ENCODE peak calls at places on chromosomes 12 and 14, in six cellular contexts. J is anterior cingulate cortex, D is heart left ventricle, T is ascending aorta, H is NCI-H1694 treated with DMSO at 0.1 percent for 48 hours, S is colonic mucosa. V is an unnamed sample.

GRCh38 chr12:119689935-119690500 is 22.1 kb downstream of the PRKAB1 start:
- DNase-seq in J (no peak), T (no peak), D (no peak), S (no peak), H (no peak), V (no peak)

GRCh38 chr12:49188205-49188915 is 520 bp downstream of the TUBA1A start:
- DNase-seq in T (peak), D (peak), S (peak), J (peak), H (peak), V (peak)

GRCh38 chr12:88207921-88208640 is 66.0 kb downstream of the TMTC3 start:
- DNase-seq in T (no peak), D (no peak), J (no peak), S (no peak), H (no peak), V (no peak)

GRCh38 chr12:53624956-53625355 is 1.2 kb downstream of the ATF7 start:
- DNase-seq in D (no peak), T (no peak), J (no peak), S (peak), H (no peak), V (no peak)

GRCh38 chr14:33564774-33565630 is 385.9 kb downstream of the EGLN3 start:
- DNase-seq in D (no peak), T (no peak), H (no peak), S (no peak), J (no peak), V (no peak)

GRCh38 chr14:93061380-93062012 is 54.2 kb downstream of the ITPK1 start:
- DNase-seq in T (no peak), S (no peak), J (no peak), D (no peak), H (no peak), V (no peak)

GRCh38 chr14:93081875-93082570 is 33.7 kb downstream of the ITPK1 start:
- DNase-seq in T (no peak), D (no peak), J (no peak), S (no peak), H (no peak), V (no peak)

GRCh38 chr14:77014004-77014604 is 14.4 kb downstream of the IRF2BPL start:
- DNase-seq in J (peak), D (no peak), H (no peak), T (no peak), S (no peak), V (no peak)

GRCh38 chr12:53048780-53049401 is 974 bp upstream of the TNS2 start:
- DNase-seq in H (no peak), S (peak), T (peak), J (no peak), D (peak), V (no peak)

GRCh38 chr14:55539975-55540374 is 40.0 kb upstream of the KTN1 start:
- DNase-seq in S (no peak), D (no peak), J (no peak), T (no peak), H (no peak), V (no peak)